ENCODE peak calls at places on chromosomes 13 and 19, in eight cellular contexts. O is stimulated activated CD4-positive, alpha-beta T cell treated with anti-CD3 and anti-CD28 coated beads, TNF-alpha, amount 100 ng/mL, for 48 hours; B is breast epithelium; Q is LNCaP clone FGC; U is NCI-H1092; X is RWPE1; N is GM19239; K is fibroblast of pulmonary artery. D is an unnamed sample.

GRCh38 chr19:1407662-1408299 is 395 bp downstream of the DAZAP1 start:
- DNase-seq in X (no peak), N (no peak), K (no peak), O (no peak), Q (no peak), U (no peak), B (no peak), D (peak; percentile 34)

GRCh38 chr13:37868691-37869505 is 674 bp downstream of the TRPC4 start:
- DNase-seq in K (peak; percentile 50), Q (no peak), N (no peak), X (no peak), O (no peak), B (no peak), U (no peak), D (no peak)

GRCh38 chr13:44758595-44759221 is 182.6 kb upstream of the TSC22D1 start:
- DNase-seq in B (no peak), N (no peak), Q (no peak), K (peak; percentile 86), U (no peak), O (no peak), X (peak; percentile 85), D (peak; percentile 20)

GRCh38 chr13:38624822-38625221 is 62.1 kb upstream of the FREM2 start:
- DNase-seq in N (no peak), Q (peak; percentile 7), K (no peak), O (no peak), U (no peak), B (no peak), X (no peak), D (no peak)

GRCh38 chr19:17743874-17744273 is 7.4 kb upstream of the FCHO1 start:
- DNase-seq in Q (no peak), U (no peak), K (peak; percentile 76), X (no peak), N (no peak), B (no peak), O (no peak), D (no peak)

GRCh38 chr13:59494560-59494970 is 669.2 kb downstream of the DIAPH3 start:
- DNase-seq in X (no peak), Q (no peak), B (no peak), K (peak; percentile 68), N (no peak), O (no peak), U (no peak), D (no peak)

GRCh38 chr13:21063031-21063430 is 1.6 kb upstream of the LATS2 start:
- DNase-seq in Q (no peak), O (no peak), X (no peak), U (no peak), B (no peak), N (no peak), K (no peak), D (no peak)

GRCh38 chr19:51422053-51422448 is 4.6 kb upstream of the SIGLEC10 start:
- DNase-seq in N (peak; percentile 76), Q (peak; percentile 22), U (no peak), O (peak; percentile 92), K (peak; percentile 76), X (peak; percentile 77), B (peak; percentile 86), D (peak; percentile 88)

GRCh38 chr19:11496391-11497163 is 9.1 kb downstream of the ZNF653 start:
- DNase-seq in Q (no peak), B (no peak), X (peak; percentile 65), K (peak; percentile 86), N (no peak), U (no peak), O (peak; percentile 44), D (peak; percentile 76)

GRCh38 chr13:99572131-99572530 is 70.9 kb downstream of the TM9SF2 start:
- DNase-seq in U (no peak), B (no peak), N (no peak), K (peak; percentile 36), Q (no peak), O (no peak), X (no peak), D (no peak)

GRCh38 chr19:44260343-44260681 is 626 bp downstream of the ZNF233 start:
- DNase-seq in X (no peak), U (no peak), B (no peak), O (no peak), N (no peak), K (no peak), Q (no peak), D (peak; percentile 14)